ENCODE peak calls at places on chromosomes 13 and 19, in seven cellular contexts. U is right cardiac atrium, S is mesothelial cell of epicardium, I is thoracic aorta, H is left ventricle myocardium inferior, N is KG1, F is non-pigmented ciliary epithelial cell. G is an unnamed sample.

GRCh38 chr13:90055121-90055520 is 1292.4 kb upstream of the MIR17HG start:
- DNase-seq in S (no peak), N (no peak), H (no peak), I (no peak), F (peak), U (no peak), G (no peak)

GRCh38 chr19:16836906-16837362 is 7.7 kb downstream of the SIN3B start:
- DNase-seq in H (no peak), F (no peak), U (no peak), I (no peak), S (no peak), N (no peak), G (no peak)

GRCh38 chr19:45258862-45259261 is 7.8 kb downstream of the MARK4 start:
- DNase-seq in H (no peak), I (no peak), S (no peak), N (no peak), U (no peak), F (no peak), G (no peak)

GRCh38 chr19:32911467-32911866 is 41.9 kb upstream of the SLC7A9 start:
- DNase-seq in U (no peak), F (no peak), N (no peak), H (no peak), I (no peak), S (no peak), G (no peak)

GRCh38 chr13:38844581-38844980 is 146.1 kb downstream of the STOML3 start:
- DNase-seq in I (no peak), H (no peak), N (no peak), U (no peak), S (no peak), F (no peak), G (no peak)

GRCh38 chr13:91567485-91568207 is 169.2 kb downstream of the GPC5 start:
- DNase-seq in S (no peak), F (no peak), H (no peak), N (no peak), I (no peak), U (no peak), G (no peak)

GRCh38 chr13:36904219-36904618 is 15.8 kb downstream of the SMAD9 start:
- DNase-seq in F (no peak), S (no peak), N (no peak), I (no peak), U (no peak), H (no peak), G (no peak)

GRCh38 chr13:33355470-33355869 is 69.9 kb upstream of the STARD13 start:
- DNase-seq in U (no peak), I (no peak), N (no peak), F (no peak), H (no peak), S (no peak), G (no peak)

GRCh38 chr13:38951525-38952313 is 38.9 kb downstream of the STOML3 start:
- DNase-seq in S (no peak), H (no peak), I (no peak), N (no peak), F (no peak), U (peak), G (peak)

GRCh38 chr19:50359432-50359818 is 6.0 kb downstream of the NAPSA start:
- DNase-seq in H (no peak), I (no peak), U (no peak), N (no peak), F (no peak), S (no peak), G (no peak)